ENCODE peak calls at places on chromosome 12, in six cellular contexts. One of them, this sample, is unnamed.

GRCh38 chr12:49263400-49263763 is 1.5 kb upstream of the TUBA1C start:
- DNase-seq in body of pancreas: no peak
- DNase-seq in endothelial cell: no peak
- DNase-seq in activated CD8-positive, alpha-beta T cell treated with anti-CD3 and anti-CD28 coated beads for 36 hours: no peak
- DNase-seq in omental fat pad: no peak
- DNase-seq in fibroblast of the aortic adventitia: no peak
- DNase-seq in this sample: no peak

GRCh38 chr12:27493260-27493935 is 30.6 kb upstream of the PPFIBP1 start:
- DNase-seq in body of pancreas: no peak
- DNase-seq in endothelial cell: no peak
- DNase-seq in activated CD8-positive, alpha-beta T cell treated with anti-CD3 and anti-CD28 coated beads for 36 hours: no peak
- DNase-seq in omental fat pad: no peak
- DNase-seq in fibroblast of the aortic adventitia: no peak
- DNase-seq in this sample: no peak

GRCh38 chr12:32039917-32040575 is 66.6 kb upstream of the BICD1 start:
- DNase-seq in body of pancreas: no peak
- DNase-seq in endothelial cell: no peak
- DNase-seq in activated CD8-positive, alpha-beta T cell treated with anti-CD3 and anti-CD28 coated beads for 36 hours: no peak
- DNase-seq in omental fat pad: no peak
- DNase-seq in fibroblast of the aortic adventitia: peak; percentile 19
- DNase-seq in this sample: peak; percentile 38

GRCh38 chr12:64098709-64099354 is 123.3 kb downstream of the KICS2 start:
- DNase-seq in body of pancreas: peak; percentile 63
- DNase-seq in endothelial cell: no peak
- DNase-seq in activated CD8-positive, alpha-beta T cell treated with anti-CD3 and anti-CD28 coated beads for 36 hours: no peak
- DNase-seq in omental fat pad: no peak
- DNase-seq in fibroblast of the aortic adventitia: peak; percentile 94
- DNase-seq in this sample: no peak

GRCh38 chr12:78951746-78952532 is 87.4 kb downstream of the SYT1 start:
- DNase-seq in body of pancreas: no peak
- DNase-seq in endothelial cell: no peak
- DNase-seq in activated CD8-positive, alpha-beta T cell treated with anti-CD3 and anti-CD28 coated beads for 36 hours: no peak
- DNase-seq in omental fat pad: no peak
- DNase-seq in fibroblast of the aortic adventitia: peak; percentile 44
- DNase-seq in this sample: no peak

GRCh38 chr12:131799828-131800593 is 28.2 kb upstream of the MMP17 start:
- DNase-seq in body of pancreas: no peak
- DNase-seq in endothelial cell: no peak
- DNase-seq in activated CD8-positive, alpha-beta T cell treated with anti-CD3 and anti-CD28 coated beads for 36 hours: no peak
- DNase-seq in omental fat pad: no peak
- DNase-seq in fibroblast of the aortic adventitia: no peak
- DNase-seq in this sample: no peak

GRCh38 chr12:74043343-74043742 is 494.3 kb upstream of the ATXN7L3B start:
- DNase-seq in body of pancreas: no peak
- DNase-seq in endothelial cell: no peak
- DNase-seq in activated CD8-positive, alpha-beta T cell treated with anti-CD3 and anti-CD28 coated beads for 36 hours: no peak
- DNase-seq in omental fat pad: no peak
- DNase-seq in fibroblast of the aortic adventitia: peak; percentile 37
- DNase-seq in this sample: no peak

GRCh38 chr12:44876554-44877275 is 600 bp upstream of the NELL2 start:
- DNase-seq in body of pancreas: peak; percentile 41
- DNase-seq in endothelial cell: peak; percentile 59
- DNase-seq in activated CD8-positive, alpha-beta T cell treated with anti-CD3 and anti-CD28 coated beads for 36 hours: peak; percentile 65
- DNase-seq in omental fat pad: peak; percentile 31
- DNase-seq in fibroblast of the aortic adventitia: peak; percentile 8
- DNase-seq in this sample: peak; percentile 86

GRCh38 chr12:21613931-21614330 is 9.3 kb upstream of the GYS2 start:
- DNase-seq in body of pancreas: no peak
- DNase-seq in endothelial cell: no peak
- DNase-seq in activated CD8-positive, alpha-beta T cell treated with anti-CD3 and anti-CD28 coated beads for 36 hours: no peak
- DNase-seq in omental fat pad: no peak
- DNase-seq in fibroblast of the aortic adventitia: no peak
- DNase-seq in this sample: no peak

GRCh38 chr12:119235352-119235751 is 56.6 kb downstream of the HSPB8 start:
- DNase-seq in body of pancreas: no peak
- DNase-seq in endothelial cell: peak; percentile 35
- DNase-seq in activated CD8-positive, alpha-beta T cell treated with anti-CD3 and anti-CD28 coated beads for 36 hours: no peak
- DNase-seq in omental fat pad: no peak
- DNase-seq in fibroblast of the aortic adventitia: no peak
- DNase-seq in this sample: peak; percentile 32

GRCh38 chr12:122964439-122965257 is 1.6 kb downstream of the ABCB9 start:
- DNase-seq in body of pancreas: no peak
- DNase-seq in endothelial cell: no peak
- DNase-seq in activated CD8-positive, alpha-beta T cell treated with anti-CD3 and anti-CD28 coated beads for 36 hours: no peak
- DNase-seq in omental fat pad: no peak
- DNase-seq in fibroblast of the aortic adventitia: no peak
- DNase-seq in this sample: no peak

GRCh38 chr12:22577667-22578066 is 33.3 kb upstream of the C2CD5 start:
- DNase-seq in body of pancreas: no peak
- DNase-seq in endothelial cell: no peak
- DNase-seq in activated CD8-positive, alpha-beta T cell treated with anti-CD3 and anti-CD28 coated beads for 36 hours: no peak
- DNase-seq in omental fat pad: no peak
- DNase-seq in fibroblast of the aortic adventitia: no peak
- DNase-seq in this sample: peak; percentile 6

GRCh38 chr12:93441111-93441616 is 583 bp downstream of the UBE2N start:
- DNase-seq in body of pancreas: peak; percentile 42
- DNase-seq in endothelial cell: peak; percentile 51
- DNase-seq in activated CD8-positive, alpha-beta T cell treated with anti-CD3 and anti-CD28 coated beads for 36 hours: peak; percentile 52
- DNase-seq in omental fat pad: no peak
- DNase-seq in fibroblast of the aortic adventitia: no peak
- DNase-seq in this sample: peak; percentile 21

GRCh38 chr12:47715393-47715876 is 9.6 kb upstream of the RPAP3 start:
- DNase-seq in body of pancreas: peak; percentile 83
- DNase-seq in endothelial cell: peak; percentile 63
- DNase-seq in activated CD8-positive, alpha-beta T cell treated with anti-CD3 and anti-CD28 coated beads for 36 hours: peak; percentile 91
- DNase-seq in omental fat pad: peak; percentile 55
- DNase-seq in fibroblast of the aortic adventitia: peak; percentile 92
- DNase-seq in this sample: peak; percentile 92

GRCh38 chr12:19945559-19946485 is 422.5 kb upstream of the PDE3A start:
- DNase-seq in body of pancreas: no peak
- DNase-seq in endothelial cell: no peak
- DNase-seq in activated CD8-positive, alpha-beta T cell treated with anti-CD3 and anti-CD28 coated beads for 36 hours: no peak
- DNase-seq in omental fat pad: no peak
- DNase-seq in fibroblast of the aortic adventitia: peak; percentile 46
- DNase-seq in this sample: no peak

GRCh38 chr12:1398673-1399072 is 195.7 kb downstream of the FBXL14 start:
- DNase-seq in body of pancreas: no peak
- DNase-seq in endothelial cell: no peak
- DNase-seq in activated CD8-positive, alpha-beta T cell treated with anti-CD3 and anti-CD28 coated beads for 36 hours: no peak
- DNase-seq in omental fat pad: no peak
- DNase-seq in fibroblast of the aortic adventitia: peak; percentile 29
- DNase-seq in this sample: peak; percentile 10

GRCh38 chr12:66129934-66130266 is 650 bp downstream of the LLPH start:
- DNase-seq in body of pancreas: no peak
- DNase-seq in endothelial cell: no peak
- DNase-seq in activated CD8-positive, alpha-beta T cell treated with anti-CD3 and anti-CD28 coated beads for 36 hours: no peak
- DNase-seq in omental fat pad: no peak
- DNase-seq in fibroblast of the aortic adventitia: peak; percentile 28
- DNase-seq in this sample: peak; percentile 36

GRCh38 chr12:75690556-75690955 is 179.1 kb upstream of the KRR1 start:
- DNase-seq in body of pancreas: no peak
- DNase-seq in endothelial cell: no peak
- DNase-seq in activated CD8-positive, alpha-beta T cell treated with anti-CD3 and anti-CD28 coated beads for 36 hours: no peak
- DNase-seq in omental fat pad: no peak
- DNase-seq in fibroblast of the aortic adventitia: peak; percentile 99
- DNase-seq in this sample: peak; percentile 97

GRCh38 chr12:71626098-71626497 is 37.5 kb downstream of the ZFC3H1 start:
- DNase-seq in body of pancreas: no peak
- DNase-seq in endothelial cell: no peak
- DNase-seq in activated CD8-positive, alpha-beta T cell treated with anti-CD3 and anti-CD28 coated beads for 36 hours: no peak
- DNase-seq in omental fat pad: no peak
- DNase-seq in fibroblast of the aortic adventitia: no peak
- DNase-seq in this sample: no peak

GRCh38 chr12:22935501-22935900 is 310.5 kb downstream of the ETNK1 start:
- DNase-seq in body of pancreas: no peak
- DNase-seq in endothelial cell: no peak
- DNase-seq in activated CD8-positive, alpha-beta T cell treated with anti-CD3 and anti-CD28 coated beads for 36 hours: no peak
- DNase-seq in omental fat pad: no peak
- DNase-seq in fibroblast of the aortic adventitia: no peak
- DNase-seq in this sample: no peak

GRCh38 chr12:90322006-90322405 is 613.4 kb upstream of the ATP2B1 start:
- DNase-seq in body of pancreas: no peak
- DNase-seq in endothelial cell: no peak
- DNase-seq in activated CD8-positive, alpha-beta T cell treated with anti-CD3 and anti-CD28 coated beads for 36 hours: no peak
- DNase-seq in omental fat pad: no peak
- DNase-seq in fibroblast of the aortic adventitia: peak; percentile 22
- DNase-seq in this sample: peak; percentile 36

GRCh38 chr12:1869145-1869544 is 48.8 kb downstream of the LRTM2 start:
- DNase-seq in body of pancreas: no peak
- DNase-seq in endothelial cell: no peak
- DNase-seq in activated CD8-positive, alpha-beta T cell treated with anti-CD3 and anti-CD28 coated beads for 36 hours: no peak
- DNase-seq in omental fat pad: no peak
- DNase-seq in fibroblast of the aortic adventitia: no peak
- DNase-seq in this sample: no peak

GRCh38 chr12:106317406-106318082 is 15.0 kb downstream of the TCP11L2 start:
- DNase-seq in body of pancreas: no peak
- DNase-seq in endothelial cell: no peak
- DNase-seq in activated CD8-positive, alpha-beta T cell treated with anti-CD3 and anti-CD28 coated beads for 36 hours: no peak
- DNase-seq in omental fat pad: no peak
- DNase-seq in fibroblast of the aortic adventitia: no peak
- DNase-seq in this sample: no peak

GRCh38 chr12:42144174-42144423 is 575 bp downstream of the GXYLT1 start:
- DNase-seq in body of pancreas: no peak
- DNase-seq in endothelial cell: no peak
- DNase-seq in activated CD8-positive, alpha-beta T cell treated with anti-CD3 and anti-CD28 coated beads for 36 hours: no peak
- DNase-seq in omental fat pad: no peak
- DNase-seq in fibroblast of the aortic adventitia: no peak
- DNase-seq in this sample: no peak

GRCh38 chr12:46908236-46908935 is 82.6 kb upstream of the SLC38A4 start:
- DNase-seq in body of pancreas: no peak
- DNase-seq in endothelial cell: no peak
- DNase-seq in activated CD8-positive, alpha-beta T cell treated with anti-CD3 and anti-CD28 coated beads for 36 hours: no peak
- DNase-seq in omental fat pad: no peak
- DNase-seq in fibroblast of the aortic adventitia: peak; percentile 52
- DNase-seq in this sample: no peak

GRCh38 chr12:104163631-104164030 is 25.6 kb upstream of the NFYB start:
- DNase-seq in body of pancreas: no peak
- DNase-seq in endothelial cell: no peak
- DNase-seq in activated CD8-positive, alpha-beta T cell treated with anti-CD3 and anti-CD28 coated beads for 36 hours: no peak
- DNase-seq in omental fat pad: no peak
- DNase-seq in fibroblast of the aortic adventitia: no peak
- DNase-seq in this sample: no peak
- TF ChIP-seq CTCF in body of pancreas: no peak
- TF ChIP-seq CTCF in endothelial cell: no peak
- TF ChIP-seq CTCF in activated CD8-positive, alpha-beta T cell treated with anti-CD3 and anti-CD28 coated beads for 36 hours: no peak
- TF ChIP-seq CTCF in omental fat pad: no peak
- TF ChIP-seq CTCF in fibroblast of the aortic adventitia: no peak
- TF ChIP-seq CTCF in this sample: no peak

GRCh38 chr12:104457746-104458644 is 1.2 kb downstream of the CHST11 start:
- DNase-seq in body of pancreas: peak; percentile 51
- DNase-seq in endothelial cell: peak; percentile 33
- DNase-seq in activated CD8-positive, alpha-beta T cell treated with anti-CD3 and anti-CD28 coated beads for 36 hours: peak; percentile 64
- DNase-seq in omental fat pad: no peak
- DNase-seq in fibroblast of the aortic adventitia: peak; percentile 14
- DNase-seq in this sample: no peak
- TF ChIP-seq CTCF in body of pancreas: no peak
- TF ChIP-seq CTCF in endothelial cell: no peak
- TF ChIP-seq CTCF in activated CD8-positive, alpha-beta T cell treated with anti-CD3 and anti-CD28 coated beads for 36 hours: no peak
- TF ChIP-seq CTCF in omental fat pad: no peak
- TF ChIP-seq CTCF in fibroblast of the aortic adventitia: no peak
- TF ChIP-seq CTCF in this sample: peak; percentile 27

GRCh38 chr12:116524964-116525379 is 34.2 kb upstream of the MAP1LC3B2 start:
- DNase-seq in body of pancreas: no peak
- DNase-seq in endothelial cell: no peak
- DNase-seq in activated CD8-positive, alpha-beta T cell treated with anti-CD3 and anti-CD28 coated beads for 36 hours: no peak
- DNase-seq in omental fat pad: no peak
- DNase-seq in fibroblast of the aortic adventitia: peak; percentile 70
- DNase-seq in this sample: no peak
- TF ChIP-seq CTCF in body of pancreas: no peak
- TF ChIP-seq CTCF in endothelial cell: no peak
- TF ChIP-seq CTCF in activated CD8-positive, alpha-beta T cell treated with anti-CD3 and anti-CD28 coated beads for 36 hours: no peak
- TF ChIP-seq CTCF in omental fat pad: no peak
- TF ChIP-seq CTCF in fibroblast of the aortic adventitia: no peak
- TF ChIP-seq CTCF in this sample: peak; percentile 21

DNA sequence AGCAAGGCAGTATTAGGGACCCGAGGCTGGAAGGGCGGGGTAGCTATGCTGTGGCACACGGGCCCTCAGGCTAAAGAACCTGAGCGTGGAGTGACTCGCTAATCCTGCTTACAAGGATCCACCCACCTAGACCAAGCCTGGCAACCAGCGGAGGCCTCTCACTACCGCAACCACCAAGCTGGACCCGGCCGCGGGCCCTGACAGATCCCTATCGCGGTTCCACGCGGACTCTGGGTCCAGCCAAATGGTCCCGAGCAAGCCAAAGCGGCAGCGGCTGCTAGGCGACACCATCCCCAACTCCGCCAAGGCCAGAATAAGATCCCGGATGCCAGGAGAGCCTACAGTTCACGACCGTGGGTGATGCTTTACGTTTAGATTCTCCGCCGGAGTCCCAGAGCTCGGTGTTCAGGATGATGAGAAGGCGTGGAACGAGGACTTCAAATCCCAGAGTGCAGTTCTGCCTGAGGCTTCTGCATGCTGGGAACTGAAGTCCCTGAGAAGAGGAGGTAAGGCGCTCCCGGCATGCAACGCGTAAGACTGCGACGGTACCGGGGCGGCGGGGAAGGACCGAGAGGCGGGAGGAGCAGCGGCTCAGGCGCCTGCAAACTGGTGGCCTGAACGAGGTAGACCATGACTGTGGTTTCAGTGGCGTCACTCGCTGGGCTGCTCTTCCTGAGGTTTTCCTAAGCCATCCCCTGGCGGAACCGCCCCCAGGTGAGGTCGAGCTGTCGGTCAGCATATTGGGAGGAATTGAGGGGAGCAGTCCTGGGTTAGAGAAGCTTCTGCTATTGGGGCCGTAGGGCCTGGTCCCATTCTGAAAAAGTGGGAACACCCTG is at the start of the genes CEP290 and TMTC3:
- DNase-seq in body of pancreas: peak; percentile 97
- DNase-seq in endothelial cell: peak; percentile 86
- DNase-seq in activated CD8-positive, alpha-beta T cell treated with anti-CD3 and anti-CD28 coated beads for 36 hours: peak; percentile 96
- DNase-seq in omental fat pad: peak; percentile 76
- DNase-seq in fibroblast of the aortic adventitia: peak; percentile 99
- DNase-seq in this sample: peak; percentile 98
- TF ChIP-seq CTCF in body of pancreas: no peak
- TF ChIP-seq CTCF in endothelial cell: no peak
- TF ChIP-seq CTCF in activated CD8-positive, alpha-beta T cell treated with anti-CD3 and anti-CD28 coated beads for 36 hours: no peak
- TF ChIP-seq CTCF in omental fat pad: no peak
- TF ChIP-seq CTCF in fibroblast of the aortic adventitia: no peak
- TF ChIP-seq CTCF in this sample: no peak

This sample was measured in cardiac muscle cell.